ENCODE peak calls at places on chromosomes 5 and 9, in seven cellular contexts. J, Y, B, A, U, X and Q are unnamed samples.

GRCh38 chr5:133247881-133248642 is 196.2 kb downstream of the HSPA4 start:
- DNase-seq in A (no peak), X (no peak), Y (no peak), U (no peak), B (no peak), J (no peak), Q (no peak)

GRCh38 chr9:135033487-135033886 is 54.0 kb upstream of the OLFM1 start:
- DNase-seq in J (no peak), U (no peak), X (no peak), B (no peak), A (peak), Y (no peak), Q (no peak)

GRCh38 chr9:91177661-91178280 is 183.9 kb downstream of the AUH start:
- DNase-seq in J (no peak), X (peak), Y (no peak), A (no peak), B (peak), U (no peak), Q (no peak)

GRCh38 chr9:91843093-91843492 is 106.9 kb downstream of the ROR2 start:
- DNase-seq in J (no peak), B (no peak), X (no peak), U (no peak), Y (no peak), A (no peak), Q (no peak)

GRCh38 chr5:133603711-133604110 is 8.6 kb downstream of the FSTL4 start:
- DNase-seq in J (no peak), X (no peak), U (no peak), Y (no peak), B (no peak), A (no peak), Q (no peak)

GRCh38 chr5:158451983-158452710 is 593.2 kb upstream of the CLINT1 start:
- DNase-seq in U (no peak), Y (no peak), A (no peak), B (no peak), X (no peak), J (no peak), Q (no peak)

GRCh38 chr9:130297371-130297770 is 31.8 kb downstream of the HMCN2 start:
- DNase-seq in X (no peak), Y (no peak), J (no peak), U (peak), A (peak), B (no peak), Q (peak)

GRCh38 chr9:88358743-88359142 is 29.5 kb upstream of the SPIN1 start:
- DNase-seq in U (no peak), A (no peak), B (no peak), Y (no peak), J (no peak), X (no peak), Q (no peak)

GRCh38 chr5:33890147-33890546 is 1.6 kb downstream of the ADAMTS12 start:
- DNase-seq in J (no peak), A (no peak), Y (no peak), X (no peak), U (no peak), B (no peak), Q (no peak)

GRCh38 chr5:158519433-158520025 is 580.2 kb downstream of the EBF1 start:
- DNase-seq in Y (no peak), A (no peak), X (no peak), J (no peak), U (no peak), B (peak), Q (no peak)

GRCh38 chr5:100706796-100707195 is 171.6 kb downstream of the FAM174A start:
- DNase-seq in X (no peak), B (no peak), A (no peak), Y (no peak), J (no peak), U (no peak), Q (no peak)

GRCh38 chr5:90909091-90909503 is 350.5 kb downstream of the ADGRV1 start:
- DNase-seq in J (peak), Y (no peak), X (no peak), B (no peak), A (no peak), U (no peak), Q (no peak)

GRCh38 chr5:16713386-16713928 is 96.7 kb upstream of the RETREG1 start:
- DNase-seq in B (no peak), Y (no peak), A (no peak), U (no peak), X (no peak), J (no peak), Q (no peak)

GRCh38 chr5:997001-997474 is 11.6 kb upstream of the NKD2 start:
- DNase-seq in U (peak), J (peak), B (peak), A (peak), X (no peak), Y (peak), Q (peak)

GRCh38 chr5:81825237-81825636 is 74.3 kb upstream of the SSBP2 start:
- DNase-seq in U (peak), X (peak), Y (peak), J (peak), A (no peak), B (peak), Q (peak)

GRCh38 chr9:91100878-91101450 is 260.8 kb downstream of the AUH start:
- DNase-seq in Y (peak), U (peak), J (peak), A (no peak), X (no peak), B (peak), Q (peak)

GRCh38 chr5:68562308-68562707 is 346.8 kb downstream of the PIK3R1 start:
- DNase-seq in Y (no peak), B (peak), A (no peak), J (no peak), U (peak), X (no peak), Q (no peak)

GRCh38 chr9:121783523-121784507 is 132.4 kb downstream of the DAB2IP start:
- DNase-seq in X (no peak), A (peak), U (peak), Y (no peak), J (peak), B (peak), Q (peak)

GRCh38 chr5:149024477-149024876 is 38.4 kb downstream of the SH3TC2 start:
- DNase-seq in B (no peak), X (no peak), A (no peak), Y (no peak), J (no peak), U (no peak), Q (no peak)

GRCh38 chr9:16771352-16771751 is 99.1 kb downstream of the BNC2 start:
- DNase-seq in A (no peak), B (no peak), J (no peak), U (no peak), X (no peak), Y (no peak), Q (no peak)

GRCh38 chr5:143946821-143947220 is 134.9 kb downstream of the HMHB1 start:
- DNase-seq in Y (no peak), B (no peak), J (no peak), U (no peak), A (no peak), X (no peak), Q (no peak)

GRCh38 chr9:87682618-87683017 is 43.3 kb upstream of the CTSL start:
- DNase-seq in J (no peak), A (no peak), X (no peak), B (no peak), Y (no peak), U (no peak), Q (no peak)

GRCh38 chr5:73263001-73263710 is 90.2 kb downstream of the TMEM174 start:
- DNase-seq in B (no peak), U (no peak), J (no peak), Y (no peak), A (no peak), X (no peak), Q (no peak)

GRCh38 chr5:103041071-103041676 is 78.8 kb downstream of the GIN1 start:
- DNase-seq in U (no peak), J (no peak), Y (no peak), X (no peak), A (no peak), B (no peak), Q (no peak)

GRCh38 chr9:971901-972511 is 4.4 kb upstream of the DMRT3 start:
- DNase-seq in A (peak), U (no peak), B (no peak), X (no peak), J (no peak), Y (no peak), Q (no peak)

GRCh38 chr9:126989847-126990821 is 75.6 kb downstream of the RALGPS1 start:
- DNase-seq in A (peak), U (peak), X (no peak), Y (peak), J (peak), B (no peak), Q (peak)

GRCh38 chr9:94746541-94747505 is 20.3 kb downstream of the AOPEP start:
- DNase-seq in X (no peak), J (no peak), A (no peak), Y (no peak), B (no peak), U (no peak), Q (no peak)

GRCh38 chr5:61163905-61164304 is 1.6 kb upstream of the SMIM15 start:
- DNase-seq in X (no peak), U (no peak), J (no peak), A (no peak), B (no peak), Y (no peak), Q (no peak)

GRCh38 chr5:1500411-1501091 is 23.2 kb downstream of the LPCAT1 start:
- DNase-seq in J (peak), X (no peak), A (no peak), B (peak), Y (peak), U (peak), Q (peak)

GRCh38 chr5:123819818-123820217 is 307.8 kb downstream of the CSNK1G3 start:
- DNase-seq in B (no peak), U (no peak), X (no peak), J (no peak), A (no peak), Y (no peak), Q (no peak)

GRCh38 chr5:2739360-2740050 is 12.0 kb downstream of the IRX2 start:
- DNase-seq in A (no peak), Y (no peak), B (no peak), U (no peak), J (no peak), X (no peak), Q (no peak)

GRCh38 chr5:113678202-113678601 is 164.7 kb downstream of the YTHDC2 start:
- DNase-seq in U (no peak), B (no peak), Y (no peak), A (no peak), J (no peak), X (no peak), Q (no peak)

GRCh38 chr5:81749186-81749561 is 1.7 kb downstream of the SSBP2 start:
- DNase-seq in X (no peak), A (no peak), J (no peak), U (no peak), B (no peak), Y (no peak), Q (no peak)

GRCh38 chr5:96101358-96102089 is 139.9 kb upstream of the ELL2 start:
- DNase-seq in A (no peak), U (no peak), X (no peak), J (no peak), B (no peak), Y (no peak), Q (no peak)

GRCh38 chr5:131277875-131278795 is 14.3 kb downstream of the CDC42SE2 start:
- DNase-seq in Y (no peak), X (no peak), U (no peak), J (no peak), B (no peak), A (no peak), Q (no peak)

GRCh38 chr5:131275996-131276535 is 12.2 kb downstream of the CDC42SE2 start:
- DNase-seq in A (no peak), U (no peak), B (no peak), Y (no peak), J (no peak), X (no peak), Q (no peak)

GRCh38 chr5:131279209-131279608 is 15.4 kb downstream of the CDC42SE2 start:
- DNase-seq in U (no peak), J (no peak), Y (no peak), X (no peak), A (no peak), B (no peak), Q (no peak)

GRCh38 chr5:131274341-131275063 is 10.6 kb downstream of the CDC42SE2 start:
- DNase-seq in U (no peak), B (no peak), X (no peak), A (no peak), J (no peak), Y (no peak), Q (no peak)

DNA sequence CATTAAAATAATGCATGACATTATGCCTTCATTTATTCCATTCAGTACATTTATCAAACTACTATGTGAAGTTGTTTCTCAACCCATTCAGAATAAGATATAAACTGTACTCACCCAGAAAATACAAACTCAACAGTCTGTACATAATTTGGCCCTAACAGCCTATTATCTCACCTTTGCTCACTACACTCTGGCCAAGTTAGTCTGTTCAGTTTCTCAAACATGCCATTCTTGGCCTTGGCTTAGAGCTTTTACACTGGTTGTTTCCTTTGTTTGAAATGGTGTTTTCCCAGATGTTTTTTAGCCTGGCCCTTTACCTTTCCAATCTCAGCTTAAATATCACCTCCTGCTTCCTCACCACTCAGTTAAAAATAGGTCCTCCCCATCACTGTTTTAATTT is 13.6 kb downstream of the CDC42SE2 start:
- DNase-seq in X (no peak), B (no peak), J (no peak), U (no peak), A (no peak), Y (no peak), Q (no peak)
- H3K27ac ChIP-seq in X (peak), B (no peak), J (no peak), U (no peak), A (no peak), Y (no peak), Q (no peak)

DNA sequence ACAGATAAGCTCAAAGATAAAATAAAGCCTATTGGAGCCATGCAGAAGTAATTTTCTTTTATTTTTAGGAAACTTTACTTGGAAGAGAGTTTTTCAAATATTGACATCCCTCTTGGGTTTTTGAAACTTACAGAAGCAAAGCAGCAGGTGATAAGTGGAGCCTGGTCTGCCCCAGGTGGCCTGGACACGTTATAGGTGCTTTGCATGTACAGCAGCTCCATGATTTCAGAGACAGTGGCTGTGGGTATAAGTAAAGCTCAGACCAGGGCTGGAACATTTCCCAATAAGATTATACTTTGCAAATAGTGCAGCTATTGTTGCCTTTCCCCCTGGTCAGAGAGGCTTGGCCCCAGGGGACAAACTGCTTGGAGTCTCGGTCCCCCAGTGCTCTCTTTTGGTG is 51.5 kb downstream of the CCDC192 start:
- DNase-seq in J (no peak), Y (no peak), B (no peak), A (no peak), U (no peak), X (no peak), Q (no peak)
- H3K27ac ChIP-seq in J (no peak), Y (no peak), B (no peak), A (no peak), U (no peak), X (no peak), Q (no peak)

DNA sequence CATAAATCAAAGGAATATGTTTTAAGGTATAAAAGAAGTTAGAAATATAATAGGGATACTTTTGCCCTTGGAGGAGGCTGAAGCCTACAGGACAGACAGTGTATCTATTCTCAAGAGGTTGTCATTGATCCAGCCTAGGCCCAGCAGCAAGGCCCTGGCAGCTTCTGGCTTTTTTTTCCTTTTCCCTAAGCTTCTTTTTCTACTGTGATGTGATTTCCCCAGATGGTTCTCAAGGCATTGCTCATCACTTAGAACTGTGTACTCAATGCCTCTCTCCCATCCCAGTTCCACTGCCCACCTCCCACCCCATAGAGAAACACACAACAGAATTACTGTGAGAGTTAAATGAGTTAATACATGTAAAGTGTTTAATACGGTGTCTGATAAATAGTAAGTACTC is 88.6 kb downstream of the SLC44A1 start:
- DNase-seq in A (no peak), X (no peak), B (no peak), U (no peak), Y (no peak), J (no peak), Q (no peak)
- H3K27ac ChIP-seq in A (no peak), X (no peak), B (no peak), U (no peak), Y (no peak), J (no peak), Q (no peak)

GRCh38 chr9:120714088-120714845 is at the start of gene MEGF9:
- DNase-seq in J (peak), U (peak), Y (peak), X (peak), B (peak), A (peak), Q (peak)

GRCh38 chr9:120712539-120713031 is 1.7 kb downstream of the MEGF9 start:
- DNase-seq in A (no peak), B (no peak), Y (no peak), U (no peak), J (no peak), X (no peak), Q (no peak)

GRCh38 chr9:120711841-120712538 is 2.3 kb downstream of the MEGF9 start:
- DNase-seq in X (no peak), Y (no peak), B (no peak), J (no peak), A (no peak), U (no peak), Q (no peak)

GRCh38 chr9:120714846-120715231 is 569 bp upstream of the MEGF9 start:
- DNase-seq in Y (no peak), X (no peak), B (no peak), J (no peak), A (peak), U (no peak), Q (no peak)

DNA sequence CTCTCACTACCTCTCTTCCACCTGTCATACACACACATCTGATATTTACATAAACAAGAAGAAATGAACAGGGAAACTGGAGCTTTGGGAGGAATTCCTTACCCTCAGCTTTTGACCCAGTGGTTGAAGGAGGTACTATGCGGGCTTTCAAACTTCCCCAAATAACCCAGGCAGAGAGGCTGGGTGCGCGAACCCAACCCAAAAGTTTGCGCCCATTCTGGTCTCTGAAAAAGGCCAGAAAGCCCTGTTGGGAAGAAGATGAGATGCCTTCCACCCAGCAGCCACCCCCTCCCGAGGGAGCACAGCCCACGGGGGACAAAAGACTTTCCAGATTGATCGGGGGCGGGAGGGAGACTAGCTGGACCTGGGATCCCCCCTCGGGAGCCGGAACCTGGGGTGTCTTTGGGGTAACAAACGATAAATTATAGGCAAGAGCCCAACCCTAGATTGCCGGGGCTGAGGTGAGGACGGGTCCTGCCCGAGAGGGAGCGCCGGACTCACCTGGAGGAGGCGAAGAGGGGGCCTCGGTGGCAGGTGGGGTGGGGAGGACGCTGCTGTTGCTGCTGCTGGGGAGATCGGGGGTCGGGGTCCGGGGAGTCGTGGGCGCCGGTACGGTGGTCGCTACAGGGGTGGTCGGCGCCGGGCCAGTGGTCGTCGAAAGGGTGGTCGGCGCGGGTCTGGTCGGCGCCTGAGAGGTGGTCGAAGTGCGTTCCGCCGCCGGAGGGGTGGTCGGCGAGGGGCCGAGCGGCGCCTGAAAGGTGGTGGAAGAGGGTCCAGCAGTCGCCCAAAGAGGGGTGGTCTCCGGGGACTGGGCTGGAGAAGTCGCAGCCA is 798 bp downstream of the MEGF9 start:
- DNase-seq in Y (peak), J (peak), U (peak), B (no peak), A (peak), X (no peak), Q (peak)
- H3K27ac ChIP-seq in Y (peak), J (peak), U (peak), B (peak), A (peak), X (peak), Q (no peak)